ENCODE peak calls at places on chromosomes 3 and 15, in six cellular contexts. J is breast epithelium; K is colonic mucosa; W is CD4-positive, alpha-beta T cell; T is heart right ventricle; L is left ventricle myocardium inferior. Z is an unnamed sample.
A peak's percentile ranks its signal among the peaks of the same experiment; 100 is the strongest.

GRCh38 chr3:31934866-31935265 is 46.2 kb downstream of the OSBPL10 start:
- DNase-seq in J (peak; percentile 31), K (no peak), W (no peak), T (no peak), L (no peak), Z (no peak)

GRCh38 chr15:67180514-67181191 is 73.8 kb downstream of the AAGAB start:
- DNase-seq in J (no peak), K (no peak), W (no peak), T (no peak), L (no peak), Z (no peak)

GRCh38 chr3:10792208-10792607 is 23.8 kb upstream of the SLC6A11 start:
- DNase-seq in J (no peak), K (no peak), W (no peak), T (no peak), L (no peak), Z (no peak)

GRCh38 chr15:92958105-92958504 is 58.0 kb downstream of the CHD2 start:
- DNase-seq in J (no peak), K (no peak), W (no peak), T (no peak), L (no peak), Z (no peak)

GRCh38 chr15:50813865-50814264 is 48.4 kb upstream of the SPPL2A start:
- DNase-seq in J (no peak), K (no peak), W (no peak), T (no peak), L (no peak), Z (no peak)

GRCh38 chr15:92097473-92098178 is 244.1 kb downstream of the SLCO3A1 start:
- DNase-seq in J (no peak), K (peak; percentile 60), W (peak; percentile 24), T (peak; percentile 21), L (no peak), Z (no peak)

GRCh38 chr3:48502728-48503168 is 1.2 kb downstream of the SHISA5 start:
- DNase-seq in J (peak; percentile 40), K (no peak), W (no peak), T (peak; percentile 35), L (peak; percentile 54), Z (no peak)

GRCh38 chr3:8653800-8654408 is 9.3 kb upstream of the SSUH2 start:
- DNase-seq in J (no peak), K (no peak), W (no peak), T (no peak), L (no peak), Z (no peak)

GRCh38 chr15:30885814-30886213 is 17.9 kb upstream of the FAN1 start:
- DNase-seq in J (no peak), K (no peak), W (no peak), T (no peak), L (no peak), Z (no peak)

GRCh38 chr15:67140078-67140833 is 74.9 kb downstream of the SMAD3 start:
- DNase-seq in J (no peak), K (no peak), W (no peak), T (no peak), L (no peak), Z (no peak)

GRCh38 chr3:98573231-98573728 is 20.1 kb downstream of the CPOX start:
- DNase-seq in J (no peak), K (no peak), W (no peak), T (no peak), L (no peak), Z (no peak)

GRCh38 chr3:108006077-108006675 is 84.7 kb downstream of the CD47 start:
- DNase-seq in J (peak; percentile 71), K (peak; percentile 87), W (no peak), T (peak; percentile 35), L (peak; percentile 46), Z (no peak)

GRCh38 chr3:126130981-126131750 is 47.2 kb upstream of the SLC41A3 start:
- DNase-seq in J (no peak), K (peak; percentile 7), W (no peak), T (peak; percentile 2), L (peak; percentile 8), Z (no peak)

GRCh38 chr3:59469948-59470723 is 420.3 kb upstream of the CFAP20DC start:
- DNase-seq in J (no peak), K (no peak), W (no peak), T (no peak), L (no peak), Z (no peak)

GRCh38 chr15:77596821-77597803 is 35.6 kb downstream of the LINGO1 start:
- DNase-seq in J (no peak), K (no peak), W (no peak), T (no peak), L (no peak), Z (no peak)

GRCh38 chr3:147413712-147414325 is 4.7 kb downstream of the ZIC1 start:
- DNase-seq in J (no peak), K (no peak), W (no peak), T (no peak), L (no peak), Z (no peak)

GRCh38 chr3:69738291-69738690 is 973 bp upstream of the MITF start:
- DNase-seq in J (no peak), K (no peak), W (no peak), T (no peak), L (no peak), Z (no peak)

GRCh38 chr3:69738859-69739203 is 433 bp upstream of the MITF start:
- DNase-seq in J (no peak), K (no peak), W (no peak), T (no peak), L (peak; percentile 29), Z (no peak)

GRCh38 chr3:69740103-69741021 is 1.1 kb downstream of the MITF start:
- DNase-seq in J (peak; percentile 28), K (peak; percentile 70), W (no peak), T (peak; percentile 26), L (no peak), Z (no peak)

GRCh38 chr3:69741057-69741830 is 2.0 kb downstream of the MITF start:
- DNase-seq in J (no peak), K (no peak), W (no peak), T (no peak), L (no peak), Z (no peak)

GRCh38 chr3:69739204-69740102 is at the start of gene MITF:
- DNase-seq in J (peak; percentile 84), K (peak; percentile 95), W (no peak), T (peak; percentile 94), L (peak; percentile 94), Z (peak; percentile 85)
- H3K27ac ChIP-seq in J (peak within 1 kb of the TSS; percentile 91), K (peak within 1 kb of the TSS; percentile 62), W (no peak within 1 kb of the TSS), T (peak within 1 kb of the TSS; percentile 92), L (peak within 1 kb of the TSS; percentile 94), Z (peak within 1 kb of the TSS; percentile 34)

GRCh38 chr3:120780977-120781376 is 38.4 kb downstream of the GTF2E1 start:
- DNase-seq in J (no peak), K (peak; percentile 21), W (no peak), T (no peak), L (no peak), Z (no peak)
- H3K27ac ChIP-seq in J (no peak overlapping the region), K (no peak overlapping the region), W (no peak overlapping the region), T (no peak overlapping the region), L (no peak overlapping the region), Z (no peak overlapping the region)

GRCh38 chr3:123883656-123884257 is 375 bp downstream of the MYLK start:
- DNase-seq in J (peak; percentile 40), K (peak; percentile 42), W (no peak), T (no peak), L (no peak), Z (no peak)
- H3K27ac ChIP-seq in J (peak overlapping the region; percentile 55), K (no peak overlapping the region), W (no peak overlapping the region), T (no peak overlapping the region), L (no peak overlapping the region), Z (no peak overlapping the region)

DNA sequence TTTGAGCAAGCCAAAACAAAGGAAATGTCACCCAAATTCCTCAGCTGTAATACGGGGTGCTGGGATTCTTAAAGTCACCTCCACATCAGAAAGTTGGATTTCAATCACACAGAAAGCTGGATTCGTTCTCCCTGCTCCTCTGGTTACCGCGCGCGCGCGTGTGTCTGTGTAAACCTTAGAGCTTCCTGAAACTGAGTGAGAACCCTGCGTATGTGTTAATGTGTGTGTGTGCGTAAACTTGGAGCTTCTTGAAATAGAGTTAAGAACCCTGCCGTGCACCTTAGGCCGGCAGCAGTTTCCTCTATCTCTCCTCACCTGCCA is 579 bp downstream of the LZTFL1 start:
- DNase-seq in J (no peak), K (peak; percentile 35), W (no peak), T (no peak), L (no peak), Z (no peak)
- H3K27ac ChIP-seq in J (peak overlapping the region; percentile 87), K (no peak overlapping the region), W (peak overlapping the region; percentile 83), T (no peak overlapping the region), L (peak overlapping the region; percentile 54), Z (no peak overlapping the region)

GRCh38 chr3:151154566-151154965 is 48.5 kb downstream of the GPR171 start:
- DNase-seq in J (no peak), K (no peak), W (no peak), T (no peak), L (no peak), Z (no peak)
- H3K27ac ChIP-seq in J (no peak overlapping the region), K (no peak overlapping the region), W (no peak overlapping the region), T (no peak overlapping the region), L (no peak overlapping the region), Z (no peak overlapping the region)

GRCh38 chr3:149554826-149555225 is 80.3 kb downstream of the TM4SF4 start:
- DNase-seq in J (no peak), K (peak; percentile 57), W (no peak), T (peak; percentile 23), L (no peak), Z (no peak)
- H3K27ac ChIP-seq in J (peak overlapping the region; percentile 90), K (peak overlapping the region; percentile 54), W (no peak overlapping the region), T (peak overlapping the region; percentile 69), L (peak overlapping the region; percentile 81), Z (no peak overlapping the region)

GRCh38 chr3:52384009-52384761 is 60.7 kb downstream of the SEMA3G start:
- DNase-seq in J (no peak), K (no peak), W (no peak), T (no peak), L (no peak), Z (no peak)

GRCh38 chr3:52385157-52385556 is 59.7 kb downstream of the SEMA3G start:
- DNase-seq in J (no peak), K (no peak), W (no peak), T (no peak), L (no peak), Z (no peak)

GRCh38 chr3:52380023-52380422 is 63.9 kb downstream of the DNAH1 start:
- DNase-seq in J (no peak), K (no peak), W (no peak), T (no peak), L (no peak), Z (no peak)

GRCh38 chr3:52381623-52382022 is 63.3 kb downstream of the SEMA3G start:
- DNase-seq in J (no peak), K (no peak), W (no peak), T (no peak), L (no peak), Z (no peak)

DNA sequence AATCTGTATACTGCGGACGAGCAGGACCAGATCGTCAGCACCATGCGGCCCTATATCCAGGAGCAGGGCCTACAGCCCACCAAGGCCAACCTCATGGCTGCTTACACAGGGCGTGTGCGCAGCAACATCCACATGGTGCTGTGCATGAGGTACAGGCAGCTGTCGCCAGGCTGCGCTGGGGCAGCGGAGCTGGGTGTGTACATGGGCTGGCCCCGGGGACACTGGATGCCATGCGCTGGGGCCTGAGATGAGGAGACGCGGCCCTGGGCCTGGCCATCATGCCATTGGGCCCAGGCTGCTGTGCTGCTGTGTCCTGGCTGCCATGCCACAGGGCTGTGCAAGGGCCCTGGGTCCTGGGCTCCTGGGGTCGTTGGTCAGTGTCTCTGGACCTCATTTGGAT is 61.5 kb downstream of the SEMA3G start:
- DNase-seq in J (no peak), K (no peak), W (no peak), T (no peak), L (no peak), Z (no peak)
- H3K27ac ChIP-seq in J (no peak overlapping the region), K (no peak overlapping the region), W (no peak overlapping the region), T (no peak overlapping the region), L (no peak overlapping the region), Z (no peak overlapping the region)

GRCh38 chr3:179268400-179269051 is 17.6 kb upstream of the KCNMB3 start:
- DNase-seq in J (no peak), K (no peak), W (no peak), T (no peak), L (no peak), Z (no peak)
- H3K27ac ChIP-seq in J (no peak overlapping the region), K (no peak overlapping the region), W (no peak overlapping the region), T (no peak overlapping the region), L (no peak overlapping the region), Z (no peak overlapping the region)